ENCODE peak calls at places on chromosome 14, in five cellular contexts. One of them, this sample, is unnamed.

GRCh38 chr14:104134061-104134965 is 4.1 kb upstream of the KIF26A start:
- DNase-seq in astrocyte: no peak
- DNase-seq in brain microvascular endothelial cell: no peak
- DNase-seq in A549: no peak
- DNase-seq in fibroblast of pulmonary artery: no peak
- DNase-seq in this sample: no peak

GRCh38 chr14:34237677-34238076 is 224.4 kb downstream of the SPTSSA start:
- DNase-seq in astrocyte: no peak
- DNase-seq in brain microvascular endothelial cell: no peak
- DNase-seq in A549: no peak
- DNase-seq in fibroblast of pulmonary artery: no peak
- DNase-seq in this sample: no peak

GRCh38 chr14:22552001-22552826 is 36.8 kb downstream of the DAD1 start:
- DNase-seq in astrocyte: no peak
- DNase-seq in brain microvascular endothelial cell: no peak
- DNase-seq in A549: no peak
- DNase-seq in fibroblast of pulmonary artery: no peak
- DNase-seq in this sample: no peak

GRCh38 chr14:28515571-28515970 is 251.0 kb upstream of the FOXG1 start:
- DNase-seq in astrocyte: peak; percentile 83
- DNase-seq in brain microvascular endothelial cell: peak; percentile 11
- DNase-seq in A549: no peak
- DNase-seq in fibroblast of pulmonary artery: peak; percentile 94
- DNase-seq in this sample: peak; percentile 67

GRCh38 chr14:98385851-98386250 is 886.1 kb downstream of the BCL11B start:
- DNase-seq in astrocyte: no peak
- DNase-seq in brain microvascular endothelial cell: no peak
- DNase-seq in A549: no peak
- DNase-seq in fibroblast of pulmonary artery: no peak
- DNase-seq in this sample: no peak

GRCh38 chr14:69315302-69315701 is 55.3 kb downstream of the GALNT16 start:
- DNase-seq in astrocyte: no peak
- DNase-seq in brain microvascular endothelial cell: no peak
- DNase-seq in A549: no peak
- DNase-seq in fibroblast of pulmonary artery: peak; percentile 13
- DNase-seq in this sample: no peak

GRCh38 chr14:90263748-90264449 is 7.5 kb downstream of the PSMC1 start:
- DNase-seq in astrocyte: no peak
- DNase-seq in brain microvascular endothelial cell: no peak
- DNase-seq in A549: no peak
- DNase-seq in fibroblast of pulmonary artery: no peak
- DNase-seq in this sample: no peak

GRCh38 chr14:90491221-90491867 is 94.5 kb downstream of the CALM1 start:
- DNase-seq in astrocyte: peak; percentile 78
- DNase-seq in brain microvascular endothelial cell: peak; percentile 82
- DNase-seq in A549: no peak
- DNase-seq in fibroblast of pulmonary artery: peak; percentile 91
- DNase-seq in this sample: peak; percentile 82

GRCh38 chr14:22599349-22599748 is 1.2 kb downstream of the ABHD4 start:
- DNase-seq in astrocyte: no peak
- DNase-seq in brain microvascular endothelial cell: no peak
- DNase-seq in A549: no peak
- DNase-seq in fibroblast of pulmonary artery: no peak
- DNase-seq in this sample: no peak

DNA sequence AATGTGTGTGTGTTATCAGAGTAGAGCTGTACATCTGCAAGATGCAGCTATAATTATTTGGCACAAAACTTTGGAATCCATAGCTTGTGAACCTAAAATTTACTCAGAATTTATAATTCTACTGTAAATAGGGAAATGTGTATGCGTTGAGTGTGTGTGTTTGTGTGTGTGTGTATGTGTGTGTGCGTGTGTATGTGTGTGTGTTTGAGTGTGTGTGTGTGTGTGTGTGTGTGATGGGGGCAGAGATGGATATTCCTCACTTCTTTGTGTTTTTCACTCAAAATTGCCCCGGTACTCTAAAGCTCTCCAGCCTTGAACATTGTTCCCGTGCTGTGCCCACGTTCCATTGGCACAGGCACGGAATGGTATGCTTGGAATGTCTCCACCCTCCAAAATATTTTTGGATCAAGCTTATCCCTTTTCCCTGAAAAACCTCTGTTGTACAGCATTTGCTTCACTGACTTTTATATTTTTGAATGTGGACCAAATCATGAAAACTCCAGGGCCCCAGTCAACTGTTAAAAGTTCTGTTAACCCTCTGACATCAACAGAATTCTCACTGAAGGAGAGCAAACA is 150.3 kb upstream of the BMP4 start:
- DNase-seq in astrocyte: peak; percentile 40
- DNase-seq in brain microvascular endothelial cell: no peak
- DNase-seq in A549: no peak
- DNase-seq in fibroblast of pulmonary artery: peak; percentile 63
- DNase-seq in this sample: peak; percentile 81
- TF ChIP-seq CTCF in astrocyte: no peak
- TF ChIP-seq CTCF in brain microvascular endothelial cell: no peak
- TF ChIP-seq CTCF in A549: no peak
- TF ChIP-seq CTCF in fibroblast of pulmonary artery: no peak
- TF ChIP-seq CTCF in this sample: no peak

GRCh38 chr14:24681056-24681455 is 47.1 kb upstream of the GZMB start:
- DNase-seq in astrocyte: no peak
- DNase-seq in brain microvascular endothelial cell: no peak
- DNase-seq in A549: no peak
- DNase-seq in fibroblast of pulmonary artery: no peak
- DNase-seq in this sample: no peak

GRCh38 chr14:24680516-24680915 is 46.5 kb upstream of the GZMB start:
- DNase-seq in astrocyte: no peak
- DNase-seq in brain microvascular endothelial cell: no peak
- DNase-seq in A549: no peak
- DNase-seq in fibroblast of pulmonary artery: no peak
- DNase-seq in this sample: no peak

GRCh38 chr14:24677956-24678355 is 44.0 kb upstream of the GZMB start:
- DNase-seq in astrocyte: no peak
- DNase-seq in brain microvascular endothelial cell: no peak
- DNase-seq in A549: no peak
- DNase-seq in fibroblast of pulmonary artery: no peak
- DNase-seq in this sample: no peak

GRCh38 chr14:24678801-24679247 is 44.8 kb upstream of the GZMB start:
- DNase-seq in astrocyte: peak; percentile 65
- DNase-seq in brain microvascular endothelial cell: peak; percentile 67
- DNase-seq in A549: peak; percentile 60
- DNase-seq in fibroblast of pulmonary artery: peak; percentile 93
- DNase-seq in this sample: peak; percentile 91

GRCh38 chr14:24679248-24680085 is 45.5 kb upstream of the GZMB start:
- DNase-seq in astrocyte: no peak
- DNase-seq in brain microvascular endothelial cell: no peak
- DNase-seq in A549: no peak
- DNase-seq in fibroblast of pulmonary artery: no peak
- DNase-seq in this sample: no peak
- TF ChIP-seq CTCF in astrocyte: no peak
- TF ChIP-seq CTCF in brain microvascular endothelial cell: no peak
- TF ChIP-seq CTCF in A549: peak; percentile 11
- TF ChIP-seq CTCF in fibroblast of pulmonary artery: no peak
- TF ChIP-seq CTCF in this sample: no peak

DNA sequence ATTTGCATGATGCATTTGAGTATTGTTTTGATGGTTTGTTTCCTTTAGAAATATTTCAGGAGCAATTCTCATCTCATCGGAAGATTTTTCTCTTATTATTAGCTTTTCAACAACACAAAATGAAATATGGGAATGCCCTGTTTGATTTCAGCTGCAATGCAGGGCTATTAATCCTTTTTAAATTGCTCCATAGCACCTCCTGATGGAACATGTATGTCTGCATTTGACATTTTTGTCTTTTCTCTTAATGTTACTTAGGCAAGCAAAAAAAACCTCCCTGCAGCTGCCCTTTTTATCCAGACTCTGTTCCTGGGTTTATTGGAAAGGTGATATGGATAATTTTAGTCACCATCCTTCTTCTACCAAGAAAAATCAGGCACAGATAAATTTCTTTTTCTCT is 895.8 kb downstream of the RPS29 start:
- DNase-seq in astrocyte: no peak
- DNase-seq in brain microvascular endothelial cell: no peak
- DNase-seq in A549: no peak
- DNase-seq in fibroblast of pulmonary artery: peak; percentile 2
- DNase-seq in this sample: no peak
- TF ChIP-seq CTCF in astrocyte: no peak
- TF ChIP-seq CTCF in brain microvascular endothelial cell: peak; percentile 24
- TF ChIP-seq CTCF in A549: no peak
- TF ChIP-seq CTCF in fibroblast of pulmonary artery: no peak
- TF ChIP-seq CTCF in this sample: no peak

GRCh38 chr14:67429651-67430205 is 17.8 kb upstream of the PLEK2 start:
- DNase-seq in astrocyte: no peak
- DNase-seq in brain microvascular endothelial cell: no peak
- DNase-seq in A549: no peak
- DNase-seq in fibroblast of pulmonary artery: no peak
- DNase-seq in this sample: no peak

GRCh38 chr14:67426161-67426560 is 14.2 kb upstream of the PLEK2 start:
- DNase-seq in astrocyte: no peak
- DNase-seq in brain microvascular endothelial cell: no peak
- DNase-seq in A549: no peak
- DNase-seq in fibroblast of pulmonary artery: no peak
- DNase-seq in this sample: no peak

GRCh38 chr14:67425603-67426002 is 13.6 kb upstream of the PLEK2 start:
- DNase-seq in astrocyte: no peak
- DNase-seq in brain microvascular endothelial cell: no peak
- DNase-seq in A549: no peak
- DNase-seq in fibroblast of pulmonary artery: no peak
- DNase-seq in this sample: no peak

GRCh38 chr14:67426983-67427601 is 15.1 kb upstream of the PLEK2 start:
- DNase-seq in astrocyte: peak; percentile 49
- DNase-seq in brain microvascular endothelial cell: peak; percentile 54
- DNase-seq in A549: peak; percentile 91
- DNase-seq in fibroblast of pulmonary artery: peak; percentile 87
- DNase-seq in this sample: peak; percentile 86

DNA sequence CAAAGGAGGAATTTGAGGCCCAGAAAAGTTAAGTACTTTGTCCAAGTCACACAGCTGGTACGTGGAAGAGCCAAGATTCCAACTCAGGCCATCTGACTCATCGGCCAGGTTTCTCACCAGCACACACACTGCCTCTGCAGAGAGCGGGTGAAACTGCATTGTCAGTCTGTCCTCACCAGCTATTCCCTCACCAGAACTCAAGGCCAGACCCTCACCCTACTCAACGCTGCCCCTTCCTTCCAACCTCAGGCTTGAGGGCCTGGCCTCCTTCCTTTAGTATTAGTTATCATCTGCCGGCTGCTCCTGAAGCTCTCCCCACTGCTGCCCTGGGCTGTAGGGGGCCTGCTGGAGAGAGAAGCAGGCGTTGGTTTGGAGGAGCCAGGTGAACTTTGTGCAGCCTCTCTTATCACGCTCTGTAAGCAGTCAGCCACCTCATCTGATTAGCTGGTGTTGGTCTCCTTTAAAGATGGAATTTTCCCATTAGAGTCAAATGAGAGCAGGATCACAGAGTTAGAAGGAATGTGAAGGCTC is 16.6 kb upstream of the PLEK2 start:
- DNase-seq in astrocyte: peak; percentile 75
- DNase-seq in brain microvascular endothelial cell: peak; percentile 55
- DNase-seq in A549: no peak
- DNase-seq in fibroblast of pulmonary artery: peak; percentile 67
- DNase-seq in this sample: peak; percentile 76
- TF ChIP-seq CTCF in astrocyte: peak; percentile 3
- TF ChIP-seq CTCF in brain microvascular endothelial cell: peak; percentile 10
- TF ChIP-seq CTCF in A549: no peak
- TF ChIP-seq CTCF in fibroblast of pulmonary artery: no peak
- TF ChIP-seq CTCF in this sample: peak; percentile 26

GRCh38 chr14:101737414-101738367 is 23.8 kb upstream of the PPP2R5C start:
- DNase-seq in astrocyte: no peak
- DNase-seq in brain microvascular endothelial cell: no peak
- DNase-seq in A549: no peak
- DNase-seq in fibroblast of pulmonary artery: no peak
- DNase-seq in this sample: no peak
- TF ChIP-seq CTCF in astrocyte: no peak
- TF ChIP-seq CTCF in brain microvascular endothelial cell: no peak
- TF ChIP-seq CTCF in A549: peak; percentile 24
- TF ChIP-seq CTCF in fibroblast of pulmonary artery: no peak
- TF ChIP-seq CTCF in this sample: no peak

DNA sequence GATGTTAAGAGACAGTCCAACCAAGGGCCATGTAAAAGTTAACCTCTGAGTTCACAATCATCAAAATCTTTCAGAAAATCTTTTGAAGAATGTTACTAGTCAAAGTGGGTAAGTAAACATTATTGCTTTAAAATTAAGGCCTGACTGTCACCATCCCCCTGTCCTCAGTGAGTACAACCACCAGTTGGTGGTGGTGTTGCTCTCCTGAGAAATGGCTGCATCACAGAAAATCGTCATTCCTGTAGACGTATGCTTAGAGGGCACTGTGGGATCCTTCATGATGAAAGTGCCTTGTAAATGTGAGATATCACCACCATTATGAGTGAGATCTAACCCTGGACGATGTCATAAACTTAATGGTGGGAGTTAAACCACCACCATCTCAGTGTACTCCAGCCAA is 451.2 kb downstream of the RPS29 start:
- DNase-seq in astrocyte: no peak
- DNase-seq in brain microvascular endothelial cell: no peak
- DNase-seq in A549: no peak
- DNase-seq in fibroblast of pulmonary artery: no peak
- DNase-seq in this sample: no peak
- TF ChIP-seq CTCF in astrocyte: no peak
- TF ChIP-seq CTCF in brain microvascular endothelial cell: no peak
- TF ChIP-seq CTCF in A549: no peak
- TF ChIP-seq CTCF in fibroblast of pulmonary artery: no peak
- TF ChIP-seq CTCF in this sample: no peak

GRCh38 chr14:74502236-74503019 is 8.9 kb downstream of the ISCA2 start:
- DNase-seq in astrocyte: no peak
- DNase-seq in brain microvascular endothelial cell: no peak
- DNase-seq in A549: peak; percentile 44
- DNase-seq in fibroblast of pulmonary artery: peak; percentile 56
- DNase-seq in this sample: peak; percentile 38
- TF ChIP-seq CTCF in astrocyte: peak; percentile 43
- TF ChIP-seq CTCF in brain microvascular endothelial cell: peak; percentile 76
- TF ChIP-seq CTCF in A549: peak; percentile 60
- TF ChIP-seq CTCF in fibroblast of pulmonary artery: peak; percentile 62
- TF ChIP-seq CTCF in this sample: peak; percentile 56

GRCh38 chr14:33184587-33184986 is 245.9 kb downstream of the NPAS3 start:
- DNase-seq in astrocyte: no peak
- DNase-seq in brain microvascular endothelial cell: peak; percentile 22
- DNase-seq in A549: no peak
- DNase-seq in fibroblast of pulmonary artery: peak; percentile 41
- DNase-seq in this sample: peak; percentile 3
- TF ChIP-seq CTCF in astrocyte: peak; percentile 11
- TF ChIP-seq CTCF in brain microvascular endothelial cell: peak; percentile 42
- TF ChIP-seq CTCF in A549: no peak
- TF ChIP-seq CTCF in fibroblast of pulmonary artery: peak; percentile 24
- TF ChIP-seq CTCF in this sample: no peak

GRCh38 chr14:71011479-71011878 is 104.2 kb downstream of the PCNX1 start:
- DNase-seq in astrocyte: no peak
- DNase-seq in brain microvascular endothelial cell: no peak
- DNase-seq in A549: no peak
- DNase-seq in fibroblast of pulmonary artery: peak; percentile 30
- DNase-seq in this sample: peak; percentile 15
- TF ChIP-seq CTCF in astrocyte: peak; percentile 6
- TF ChIP-seq CTCF in brain microvascular endothelial cell: peak; percentile 40
- TF ChIP-seq CTCF in A549: peak; percentile 32
- TF ChIP-seq CTCF in fibroblast of pulmonary artery: peak; percentile 49
- TF ChIP-seq CTCF in this sample: peak; percentile 33